ENCODE peak calls at places on chromosomes 12 and 14, in four cellular contexts. A is astrocyte of the cerebellum, F is fibroblast of lung, Y is lower lobe of right lung. K is an unnamed sample.

GRCh38 chr14:104778694-104779331 is 16.7 kb downstream of the AKT1 start:
- DNase-seq in F (no peak), A (no peak), Y (no peak), K (no peak)

GRCh38 chr12:3655331-3655900 is 97.5 kb downstream of the CRACR2A start:
- DNase-seq in Y (no peak), A (no peak), F (no peak), K (no peak)

GRCh38 chr12:81231574-81232368 is 153.9 kb downstream of the ACSS3 start:
- DNase-seq in F (no peak), A (no peak), Y (no peak), K (no peak)

GRCh38 chr14:90536511-90537191 is 139.8 kb downstream of the CALM1 start:
- DNase-seq in F (peak), A (no peak), Y (peak), K (no peak)

GRCh38 chr14:102591372-102591943 is 991 bp upstream of the RCOR1 start:
- DNase-seq in Y (peak), F (peak), A (no peak), K (no peak)

GRCh38 chr12:104737113-104737512 is 221.0 kb downstream of the SLC41A2 start:
- DNase-seq in F (no peak), Y (no peak), A (no peak), K (no peak)

GRCh38 chr12:26126340-26127284 is 1.8 kb upstream of the BHLHE41 start:
- DNase-seq in Y (peak), F (peak), A (no peak), K (peak)

GRCh38 chr12:66633676-66634075 is 45.2 kb downstream of the GRIP1 start:
- DNase-seq in Y (no peak), A (peak), F (peak), K (no peak)

GRCh38 chr12:70241845-70242244 is 1.4 kb upstream of the CNOT2 start:
- DNase-seq in F (no peak), Y (no peak), A (no peak), K (no peak)

GRCh38 chr12:31234955-31235867 is 90.7 kb downstream of the SINHCAF start:
- DNase-seq in F (peak), A (no peak), Y (peak), K (no peak)

GRCh38 chr14:93007225-93007997 is 84.5 kb downstream of the CHGA start:
- DNase-seq in F (peak), Y (peak), A (peak), K (no peak)

GRCh38 chr12:81257952-81258551 is 180.2 kb downstream of the ACSS3 start:
- DNase-seq in F (peak), Y (no peak), A (peak), K (no peak)

K was measured in chondrocyte.